ENCODE peak calls at places on chromosomes 3 and 15, in six cellular contexts. C is CD4-positive, alpha-beta T cell; H is HL-60; F is AG04450; U is breast epithelium; S is HepG2. K is an unnamed sample.

GRCh38 chr3:54557538-54558419 is 370.1 kb downstream of the LRTM1 start:
- DNase-seq in U (no peak), C (no peak), S (no peak), F (no peak), H (no peak), K (no peak)

GRCh38 chr3:132543016-132543739 is 53.9 kb upstream of the ACKR4 start:
- DNase-seq in U (no peak), S (peak; percentile 53), C (no peak), F (peak; percentile 84), H (peak; percentile 58), K (no peak)

GRCh38 chr3:124014366-124014942 is 22.5 kb upstream of the ROPN1 start:
- DNase-seq in C (no peak), S (no peak), F (no peak), H (no peak), U (no peak), K (no peak)

GRCh38 chr3:46646700-46647099 is 34.4 kb downstream of the FAM240A start:
- DNase-seq in C (no peak), F (peak; percentile 43), H (no peak), U (no peak), S (no peak), K (no peak)

GRCh38 chr15:24955549-24955929 is 752 bp downstream of the SNRPN start:
- DNase-seq in F (no peak), S (no peak), C (peak; percentile 4), H (no peak), U (no peak), K (peak; percentile 51)

GRCh38 chr15:32828507-32829186 is 110.8 kb downstream of the GREM1 start:
- DNase-seq in U (no peak), F (peak; percentile 80), S (no peak), C (no peak), H (no peak), K (no peak)

GRCh38 chr3:126540946-126541627 is 17.1 kb downstream of the CHST13 start:
- DNase-seq in F (no peak), U (peak; percentile 24), H (peak; percentile 32), S (no peak), C (no peak), K (no peak)

GRCh38 chr15:59335197-59335786 is 37.4 kb downstream of the MYO1E start:
- DNase-seq in C (no peak), S (peak; percentile 20), F (no peak), H (no peak), U (no peak), K (no peak)

GRCh38 chr3:127497166-127497565 is 93.4 kb downstream of the TPRA1 start:
- DNase-seq in U (no peak), C (no peak), S (no peak), F (no peak), H (no peak), K (no peak)

GRCh38 chr3:197878427-197878826 is 71.6 kb upstream of the RPL35A start:
- DNase-seq in F (no peak), S (no peak), H (peak; percentile 83), C (no peak), U (no peak), K (no peak)

GRCh38 chr3:197881601-197882000 is 68.4 kb upstream of the RPL35A start:
- DNase-seq in U (no peak), F (no peak), H (no peak), S (no peak), C (no peak), K (no peak)

GRCh38 chr3:197877902-197878301 is 72.1 kb upstream of the RPL35A start:
- DNase-seq in C (no peak), S (no peak), H (no peak), U (no peak), F (no peak), K (no peak)

GRCh38 chr3:197882580-197882979 is 67.4 kb upstream of the RPL35A start:
- DNase-seq in U (no peak), S (no peak), C (no peak), F (no peak), H (peak; percentile 26), K (no peak)

DNA sequence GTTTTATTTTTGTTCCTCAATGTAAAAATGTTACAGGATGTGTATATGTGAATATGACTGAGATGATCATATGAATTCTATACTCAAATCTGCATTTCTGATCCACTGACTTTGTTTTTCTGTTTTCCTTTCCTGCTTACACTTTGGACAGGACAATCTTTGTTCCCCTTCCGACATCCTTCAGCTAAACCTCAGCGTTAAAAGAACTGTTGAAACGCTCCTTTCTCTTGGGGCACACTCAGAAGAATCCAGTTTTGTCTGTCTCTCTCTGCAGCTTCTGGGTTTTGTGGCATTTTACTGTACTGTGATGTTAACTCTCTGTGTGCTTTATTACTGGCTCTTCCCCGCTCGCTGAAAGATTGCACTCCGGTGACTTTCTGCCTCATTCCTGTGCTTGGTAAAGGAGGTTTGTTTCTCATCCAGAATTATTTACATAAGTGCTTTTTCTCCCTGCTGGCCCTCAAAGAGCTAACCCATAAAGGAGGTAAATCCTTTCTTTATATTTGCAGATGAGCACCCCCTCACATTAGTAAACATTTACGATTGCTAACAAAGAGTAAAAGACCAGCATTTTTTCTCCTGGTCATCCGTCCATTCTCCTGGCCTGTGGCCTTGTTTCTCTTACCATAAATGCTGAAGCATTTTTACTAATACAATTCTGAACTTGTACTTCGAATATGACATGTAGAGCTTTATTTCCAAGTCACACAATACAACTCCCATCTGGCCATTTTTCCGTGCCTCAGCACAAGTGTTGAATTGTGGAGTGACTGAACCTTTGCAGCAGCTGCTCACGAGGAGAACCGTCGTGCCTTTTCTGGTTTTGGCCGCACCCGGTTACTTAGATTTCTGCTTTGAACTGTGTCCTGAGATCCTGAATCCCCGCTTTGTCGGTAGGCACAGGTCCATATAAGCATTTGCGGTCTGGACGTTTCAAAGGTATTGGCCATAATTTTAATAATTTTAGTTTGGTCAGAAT is 69.3 kb upstream of the RPL35A start:
- DNase-seq in H (peak; percentile 41), C (no peak), S (peak; percentile 82), F (no peak), U (no peak), K (no peak)
- H3K27ac ChIP-seq in H (peak overlapping the region; percentile 68), C (no peak overlapping the region), S (peak overlapping the region; percentile 36), F (no peak overlapping the region), U (peak overlapping the region; percentile 36), K (no peak overlapping the region)

GRCh38 chr3:49775538-49775937 is 10.8 kb downstream of the IP6K1 start:
- DNase-seq in C (no peak), H (no peak), S (no peak), U (no peak), F (no peak), K (no peak)

GRCh38 chr3:49780080-49780967 is 6.0 kb downstream of the IP6K1 start:
- DNase-seq in U (no peak), C (no peak), F (no peak), H (no peak), S (no peak), K (no peak)

GRCh38 chr3:49781415-49782199 is 4.7 kb downstream of the IP6K1 start:
- DNase-seq in H (no peak), F (no peak), C (no peak), U (no peak), S (peak; percentile 56), K (peak; percentile 23)

DNA sequence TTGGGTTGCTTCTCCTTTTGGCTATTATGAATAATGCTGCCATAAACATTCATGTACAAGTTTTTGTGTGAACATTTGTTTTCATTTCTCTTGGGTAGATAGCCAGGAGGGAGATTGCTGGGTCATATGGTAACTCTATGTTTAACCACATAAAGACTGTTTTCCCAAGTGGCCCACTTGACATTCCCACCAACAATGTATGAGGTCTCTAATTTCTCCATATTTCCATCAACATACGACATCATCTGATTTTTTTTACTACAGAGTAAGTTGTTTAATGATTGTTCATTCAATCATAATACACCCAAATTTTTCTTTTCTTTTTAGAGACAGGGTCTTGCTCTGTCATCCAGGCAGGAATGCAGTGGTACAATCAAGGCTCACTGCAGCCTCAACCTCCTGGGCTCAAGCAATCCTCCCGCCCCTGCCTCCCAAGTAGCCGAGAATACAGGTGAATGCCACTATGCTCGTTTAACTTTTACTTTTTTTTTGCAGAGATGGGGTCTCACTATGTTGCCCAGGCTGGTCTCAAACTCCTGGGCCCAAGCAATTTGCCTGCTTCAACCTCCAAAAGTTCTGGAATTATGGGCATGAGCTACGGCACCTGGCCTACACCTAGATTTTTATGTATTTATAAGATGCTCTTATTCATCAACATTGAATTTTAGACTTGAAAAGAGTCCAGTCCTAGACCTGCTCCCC is 6.8 kb downstream of the IP6K1 start:
- DNase-seq in U (no peak), C (no peak), F (no peak), S (no peak), H (no peak), K (peak; percentile 14)
- H3K27ac ChIP-seq in U (no peak overlapping the region), C (no peak overlapping the region), F (no peak overlapping the region), S (no peak overlapping the region), H (no peak overlapping the region), K (no peak overlapping the region)

DNA sequence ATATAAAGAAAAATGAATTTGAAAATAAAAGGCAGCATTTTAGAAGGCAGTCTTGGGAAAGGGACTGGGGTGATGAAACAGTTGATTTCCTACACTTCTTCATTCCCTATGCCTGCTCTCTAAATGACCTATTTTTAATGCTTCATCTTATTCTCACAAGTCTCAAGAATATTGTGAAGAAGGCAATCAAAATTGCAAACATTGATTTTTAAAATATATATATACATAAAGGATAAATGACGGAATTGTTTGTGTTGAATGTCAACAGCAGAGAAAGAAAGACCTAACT is 8.8 kb upstream of the CBLB start:
- DNase-seq in C (no peak), H (no peak), S (no peak), U (no peak), F (no peak), K (no peak)
- H3K27ac ChIP-seq in C (no peak overlapping the region), H (no peak overlapping the region), S (no peak overlapping the region), U (no peak overlapping the region), F (no peak overlapping the region), K (peak overlapping the region; percentile 7)

GRCh38 chr15:101023501-101024110 is 104.4 kb downstream of the LRRK1 start:
- DNase-seq in H (no peak), C (no peak), S (no peak), U (no peak), F (no peak), K (no peak)
- H3K27ac ChIP-seq in H (peak overlapping the region; percentile 3), C (no peak overlapping the region), S (no peak overlapping the region), U (peak overlapping the region; percentile 61), F (peak overlapping the region; percentile 99), K (peak overlapping the region; percentile 65)